ENCODE peak calls at places on chromosome 13, in six cellular contexts. One of them, this sample, is unnamed.

GRCh38 chr13:110617326-110618072 is 2.2 kb downstream of the NAXD start:
- DNase-seq in K562: peak
- DNase-seq in H1: no peak
- DNase-seq in SK-N-SH: no peak
- DNase-seq in HepG2: peak
- DNase-seq in GM12878: no peak
- DNase-seq in this sample: no peak

GRCh38 chr13:114167445-114167844 is 11.6 kb upstream of the CFAP97D2 start:
- DNase-seq in H1: no peak
- DNase-seq in K562: no peak
- DNase-seq in SK-N-SH: no peak
- DNase-seq in GM12878: no peak
- DNase-seq in HepG2: no peak
- DNase-seq in this sample: no peak

GRCh38 chr13:73772449-73773186 is 361.6 kb downstream of the KLF12 start:
- DNase-seq in K562: no peak
- DNase-seq in GM12878: no peak
- DNase-seq in SK-N-SH: no peak
- DNase-seq in H1: no peak
- DNase-seq in HepG2: no peak
- DNase-seq in this sample: no peak

GRCh38 chr13:66405908-66406802 is 824.0 kb downstream of the PCDH9 start:
- DNase-seq in K562: no peak
- DNase-seq in HepG2: no peak
- DNase-seq in H1: no peak
- DNase-seq in SK-N-SH: no peak
- DNase-seq in GM12878: no peak
- DNase-seq in this sample: no peak

GRCh38 chr13:45807520-45808099 is 43.9 kb downstream of the SIAH3 start:
- DNase-seq in HepG2: peak
- DNase-seq in H1: no peak
- DNase-seq in SK-N-SH: peak
- DNase-seq in K562: peak
- DNase-seq in GM12878: peak
- DNase-seq in this sample: peak

GRCh38 chr13:105952233-105952767 is 583.2 kb downstream of the EFNB2 start:
- DNase-seq in HepG2: no peak
- DNase-seq in GM12878: no peak
- DNase-seq in SK-N-SH: no peak
- DNase-seq in K562: no peak
- DNase-seq in H1: no peak
- DNase-seq in this sample: peak

GRCh38 chr13:63706751-63707150 is 2291.1 kb upstream of the PCDH20 start:
- DNase-seq in H1: no peak
- DNase-seq in SK-N-SH: no peak
- DNase-seq in HepG2: no peak
- DNase-seq in K562: no peak
- DNase-seq in GM12878: no peak
- DNase-seq in this sample: no peak

GRCh38 chr13:47215741-47216140 is 318.9 kb upstream of the HTR2A start:
- DNase-seq in K562: no peak
- DNase-seq in HepG2: no peak
- DNase-seq in GM12878: no peak
- DNase-seq in H1: peak
- DNase-seq in SK-N-SH: no peak
- DNase-seq in this sample: no peak

GRCh38 chr13:39587939-39588338 is 15.1 kb downstream of the LHFPL6 start:
- DNase-seq in H1: no peak
- DNase-seq in HepG2: no peak
- DNase-seq in K562: no peak
- DNase-seq in SK-N-SH: no peak
- DNase-seq in GM12878: no peak
- DNase-seq in this sample: no peak

GRCh38 chr13:98998831-98999634 is 21.2 kb upstream of the DOCK9 start:
- DNase-seq in GM12878: peak
- DNase-seq in SK-N-SH: no peak
- DNase-seq in K562: peak
- DNase-seq in HepG2: no peak
- DNase-seq in H1: no peak
- DNase-seq in this sample: peak

GRCh38 chr13:99307247-99307646 is at the start of gene GPR183:
- DNase-seq in H1: no peak
- DNase-seq in GM12878: no peak
- DNase-seq in K562: peak
- DNase-seq in HepG2: no peak
- DNase-seq in SK-N-SH: no peak
- DNase-seq in this sample: no peak

GRCh38 chr13:77425705-77426104 is 98.8 kb upstream of the MYCBP2 start:
- DNase-seq in H1: no peak
- DNase-seq in K562: no peak
- DNase-seq in GM12878: no peak
- DNase-seq in HepG2: no peak
- DNase-seq in SK-N-SH: no peak
- DNase-seq in this sample: no peak

GRCh38 chr13:73492811-73493210 is 434.0 kb downstream of the KLF5 start:
- DNase-seq in K562: no peak
- DNase-seq in H1: no peak
- DNase-seq in GM12878: no peak
- DNase-seq in HepG2: no peak
- DNase-seq in SK-N-SH: no peak
- DNase-seq in this sample: no peak

GRCh38 chr13:28843594-28843993 is 23.5 kb downstream of the MTUS2 start:
- DNase-seq in K562: no peak
- DNase-seq in SK-N-SH: no peak
- DNase-seq in HepG2: no peak
- DNase-seq in GM12878: no peak
- DNase-seq in H1: no peak
- DNase-seq in this sample: no peak

GRCh38 chr13:70814684-70815083 is 706.4 kb upstream of the KLHL1 start:
- DNase-seq in GM12878: no peak
- DNase-seq in HepG2: no peak
- DNase-seq in K562: no peak
- DNase-seq in H1: no peak
- DNase-seq in SK-N-SH: no peak
- DNase-seq in this sample: peak

GRCh38 chr13:99085139-99085845 is 107.4 kb upstream of the DOCK9 start:
- DNase-seq in GM12878: no peak
- DNase-seq in K562: peak
- DNase-seq in HepG2: no peak
- DNase-seq in H1: no peak
- DNase-seq in SK-N-SH: no peak
- DNase-seq in this sample: no peak

GRCh38 chr13:80239571-80240255 is 101.2 kb downstream of the SPRY2 start:
- DNase-seq in GM12878: no peak
- DNase-seq in HepG2: no peak
- DNase-seq in H1: no peak
- DNase-seq in SK-N-SH: no peak
- DNase-seq in K562: no peak
- DNase-seq in this sample: no peak

GRCh38 chr13:68386808-68387207 is 1156.7 kb upstream of the PCDH9 start:
- DNase-seq in SK-N-SH: no peak
- DNase-seq in GM12878: no peak
- DNase-seq in K562: no peak
- DNase-seq in HepG2: no peak
- DNase-seq in H1: no peak
- DNase-seq in this sample: no peak

GRCh38 chr13:108322206-108322824 is 52.8 kb downstream of the TNFSF13B start:
- DNase-seq in SK-N-SH: peak
- DNase-seq in H1: no peak
- DNase-seq in HepG2: peak
- DNase-seq in K562: peak
- DNase-seq in GM12878: peak
- DNase-seq in this sample: peak

GRCh38 chr13:105587786-105588185 is 947.7 kb downstream of the EFNB2 start:
- DNase-seq in GM12878: no peak
- DNase-seq in K562: no peak
- DNase-seq in SK-N-SH: no peak
- DNase-seq in HepG2: no peak
- DNase-seq in H1: no peak
- DNase-seq in this sample: no peak

GRCh38 chr13:95437561-95437960 is 115.0 kb upstream of the CLDN10 start:
- DNase-seq in H1: no peak
- DNase-seq in HepG2: no peak
- DNase-seq in SK-N-SH: no peak
- DNase-seq in GM12878: no peak
- DNase-seq in K562: peak
- DNase-seq in this sample: no peak

GRCh38 chr13:29411493-29411892 is 184.0 kb downstream of the SLC7A1 start:
- DNase-seq in K562: no peak
- DNase-seq in SK-N-SH: no peak
- DNase-seq in HepG2: no peak
- DNase-seq in GM12878: no peak
- DNase-seq in H1: no peak
- DNase-seq in this sample: no peak

GRCh38 chr13:102587916-102588315 is 8.9 kb upstream of the TPP2 start:
- DNase-seq in HepG2: no peak
- DNase-seq in GM12878: no peak
- DNase-seq in H1: no peak
- DNase-seq in SK-N-SH: no peak
- DNase-seq in K562: no peak
- DNase-seq in this sample: no peak

GRCh38 chr13:112711528-112712265 is 21.9 kb downstream of the ATP11A start:
- DNase-seq in GM12878: no peak
- DNase-seq in H1: peak
- DNase-seq in SK-N-SH: no peak
- DNase-seq in K562: peak
- DNase-seq in HepG2: peak
- DNase-seq in this sample: no peak
- H3K4me3 ChIP-seq in GM12878: no peak
- H3K4me3 ChIP-seq in H1: peak
- H3K4me3 ChIP-seq in SK-N-SH: peak
- H3K4me3 ChIP-seq in K562: peak
- H3K4me3 ChIP-seq in HepG2: peak
- H3K4me3 ChIP-seq in this sample: no peak

GRCh38 chr13:27086599-27087265 is 84.9 kb downstream of the USP12 start:
- DNase-seq in SK-N-SH: no peak
- DNase-seq in K562: no peak
- DNase-seq in H1: no peak
- DNase-seq in GM12878: no peak
- DNase-seq in HepG2: no peak
- DNase-seq in this sample: no peak

GRCh38 chr13:27083183-27083582 is 88.4 kb downstream of the USP12 start:
- DNase-seq in HepG2: no peak
- DNase-seq in H1: no peak
- DNase-seq in SK-N-SH: no peak
- DNase-seq in K562: no peak
- DNase-seq in GM12878: no peak
- DNase-seq in this sample: no peak

DNA sequence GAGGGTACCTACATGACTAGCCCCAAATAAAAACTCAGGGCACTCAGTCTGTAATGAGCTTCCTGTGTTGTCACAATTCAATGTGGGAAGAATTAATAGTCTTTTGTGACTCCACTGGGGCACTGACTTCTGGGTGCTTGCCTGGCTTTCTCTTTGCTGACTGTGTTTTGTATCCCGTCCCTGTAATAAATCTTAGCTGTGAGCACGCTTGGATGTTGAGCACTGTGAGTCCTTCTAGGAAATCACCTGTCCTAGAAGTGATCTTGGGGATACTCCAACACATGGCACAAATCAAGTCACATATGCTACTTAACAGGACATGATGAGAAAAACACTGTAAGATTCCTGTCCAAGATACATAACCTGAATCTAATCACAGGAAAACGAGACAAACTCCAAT is 83.0 kb downstream of the USP12 start:
- DNase-seq in H1: no peak
- DNase-seq in SK-N-SH: no peak
- DNase-seq in HepG2: no peak
- DNase-seq in K562: no peak
- DNase-seq in GM12878: no peak
- DNase-seq in this sample: no peak
- TF ChIP-seq GABPA in H1: no peak
- TF ChIP-seq GABPA in SK-N-SH: no peak
- TF ChIP-seq GABPA in HepG2: no peak
- TF ChIP-seq GABPA in K562: no peak
- TF ChIP-seq GABPA in GM12878: no peak
- TF ChIP-seq GABPA in this sample: no peak

GRCh38 chr13:36366023-36366422 is 19.8 kb upstream of the SPART start:
- DNase-seq in HepG2: no peak
- DNase-seq in H1: no peak
- DNase-seq in GM12878: no peak
- DNase-seq in SK-N-SH: no peak
- DNase-seq in K562: no peak
- DNase-seq in this sample: no peak

GRCh38 chr13:36371185-36371584 is 25.0 kb upstream of the SPART start:
- DNase-seq in K562: no peak
- DNase-seq in H1: no peak
- DNase-seq in HepG2: no peak
- DNase-seq in SK-N-SH: no peak
- DNase-seq in GM12878: no peak
- DNase-seq in this sample: no peak

GRCh38 chr13:36370108-36370429 is 23.9 kb upstream of the SPART start:
- DNase-seq in SK-N-SH: no peak
- DNase-seq in K562: no peak
- DNase-seq in HepG2: no peak
- DNase-seq in H1: no peak
- DNase-seq in GM12878: no peak
- DNase-seq in this sample: no peak

GRCh38 chr13:36374063-36374462 is 27.9 kb upstream of the SPART start:
- DNase-seq in K562: no peak
- DNase-seq in HepG2: no peak
- DNase-seq in SK-N-SH: no peak
- DNase-seq in H1: no peak
- DNase-seq in GM12878: no peak
- DNase-seq in this sample: no peak

GRCh38 chr13:36369268-36370107 is 23.3 kb upstream of the SPART start:
- DNase-seq in GM12878: no peak
- DNase-seq in H1: no peak
- DNase-seq in SK-N-SH: no peak
- DNase-seq in K562: no peak
- DNase-seq in HepG2: no peak
- DNase-seq in this sample: no peak
- H3K4me3 ChIP-seq in GM12878: no peak
- H3K4me3 ChIP-seq in H1: no peak
- H3K4me3 ChIP-seq in SK-N-SH: no peak
- H3K4me3 ChIP-seq in K562: no peak
- H3K4me3 ChIP-seq in HepG2: no peak
- H3K4me3 ChIP-seq in this sample: no peak

GRCh38 chr13:32212420-32212819 is 102.7 kb downstream of the ZAR1L start:
- DNase-seq in H1: no peak
- DNase-seq in GM12878: no peak
- DNase-seq in K562: no peak
- DNase-seq in SK-N-SH: no peak
- DNase-seq in HepG2: no peak
- DNase-seq in this sample: no peak

GRCh38 chr13:32209670-32210069 is 105.5 kb downstream of the ZAR1L start:
- DNase-seq in H1: no peak
- DNase-seq in HepG2: no peak
- DNase-seq in SK-N-SH: no peak
- DNase-seq in GM12878: no peak
- DNase-seq in K562: no peak
- DNase-seq in this sample: no peak

GRCh38 chr13:32214073-32214472 is 101.1 kb downstream of the ZAR1L start:
- DNase-seq in HepG2: no peak
- DNase-seq in SK-N-SH: no peak
- DNase-seq in K562: no peak
- DNase-seq in H1: no peak
- DNase-seq in GM12878: no peak
- DNase-seq in this sample: no peak

GRCh38 chr13:32210081-32210480 is 105.1 kb downstream of the ZAR1L start:
- DNase-seq in GM12878: no peak
- DNase-seq in HepG2: no peak
- DNase-seq in SK-N-SH: no peak
- DNase-seq in H1: no peak
- DNase-seq in K562: no peak
- DNase-seq in this sample: no peak

GRCh38 chr13:32211788-32212187 is 103.4 kb downstream of the ZAR1L start:
- DNase-seq in GM12878: no peak
- DNase-seq in HepG2: no peak
- DNase-seq in K562: no peak
- DNase-seq in SK-N-SH: no peak
- DNase-seq in H1: no peak
- DNase-seq in this sample: no peak
- TF ChIP-seq GABPA in GM12878: no peak
- TF ChIP-seq GABPA in HepG2: no peak
- TF ChIP-seq GABPA in K562: no peak
- TF ChIP-seq GABPA in SK-N-SH: no peak
- TF ChIP-seq GABPA in H1: no peak
- TF ChIP-seq GABPA in this sample: no peak